ENCODE peak calls at places on chromosomes 12 and 14, in five cellular contexts. T is right atrium auricular region, C is mammary epithelial cell, J is PC-9, L is neural progenitor cell. H is an unnamed sample.
A peak's percentile ranks its signal among the peaks of the same experiment; 100 is the strongest.

GRCh38 chr12:92747151-92747550 is 44.4 kb downstream of the PLEKHG7 start:
- DNase-seq in T (no peak), C (no peak), J (no peak), L (no peak), H (no peak)

GRCh38 chr12:97148941-97149559 is 242.0 kb downstream of the NEDD1 start:
- DNase-seq in T (no peak), C (peak; percentile 26), J (no peak), L (peak; percentile 86), H (no peak)

GRCh38 chr14:94768521-94769412 is 1.1 kb downstream of the GSC start:
- DNase-seq in T (no peak), C (no peak), J (no peak), L (peak; percentile 69), H (no peak)

GRCh38 chr12:63918788-63919300 is 74.3 kb downstream of the SRGAP1 start:
- DNase-seq in T (no peak), C (peak; percentile 74), J (peak; percentile 98), L (no peak), H (peak; percentile 93)

GRCh38 chr12:56120158-56120846 is 2.2 kb downstream of the ZC3H10 start:
- DNase-seq in T (no peak), C (peak; percentile 69), J (no peak), L (no peak), H (no peak)

GRCh38 chr12:43285248-43285647 is 266.8 kb downstream of the ADAMTS20 start:
- DNase-seq in T (no peak), C (peak; percentile 95), J (peak; percentile 42), L (no peak), H (peak; percentile 93)

GRCh38 chr14:69038449-69039286 is 59.6 kb upstream of the ACTN1 start:
- DNase-seq in T (no peak), C (no peak), J (no peak), L (peak; percentile 56), H (no peak)

GRCh38 chr12:69240625-69240984 is 1.2 kb downstream of the CPSF6 start:
- DNase-seq in T (no peak), C (peak; percentile 19), J (no peak), L (peak; percentile 7), H (no peak)

GRCh38 chr12:121227294-121227693 is 17.4 kb downstream of the P2RX4 start:
- DNase-seq in T (no peak), C (peak; percentile 37), J (peak; percentile 97), L (no peak), H (no peak)

GRCh38 chr12:51185171-51185717 is 12.3 kb upstream of the TFCP2 start:
- DNase-seq in T (no peak), C (no peak), J (no peak), L (no peak), H (no peak)

GRCh38 chr12:123319826-123320225 is 44.8 kb downstream of the SBNO1 start:
- DNase-seq in T (no peak), C (no peak), J (no peak), L (no peak), H (no peak)

GRCh38 chr12:57099766-57100165 is 10.9 kb downstream of the NAB2 start:
- DNase-seq in T (no peak), C (no peak), J (no peak), L (no peak), H (no peak)

GRCh38 chr14:61051046-61051445 is 70.0 kb downstream of the SLC38A6 start:
- DNase-seq in T (peak; percentile 68), C (no peak), J (no peak), L (peak; percentile 11), H (no peak)

GRCh38 chr12:89685363-89685972 is 23.2 kb downstream of the ATP2B1 start:
- DNase-seq in T (no peak), C (no peak), J (no peak), L (no peak), H (no peak)

GRCh38 chr14:55438066-55438683 is 2.2 kb downstream of the TBPL2 start:
- DNase-seq in T (no peak), C (peak; percentile 42), J (peak; percentile 66), L (peak; percentile 74), H (peak; percentile 27)

GRCh38 chr14:55436530-55436929 is 3.9 kb downstream of the TBPL2 start:
- DNase-seq in T (no peak), C (no peak), J (no peak), L (no peak), H (no peak)

GRCh38 chr14:55434805-55435174 is 5.6 kb downstream of the TBPL2 start:
- DNase-seq in T (no peak), C (no peak), J (peak; percentile 47), L (no peak), H (no peak)

GRCh38 chr14:55441286-55441685 is 870 bp upstream of the TBPL2 start:
- DNase-seq in T (no peak), C (no peak), J (no peak), L (no peak), H (no peak)

DNA sequence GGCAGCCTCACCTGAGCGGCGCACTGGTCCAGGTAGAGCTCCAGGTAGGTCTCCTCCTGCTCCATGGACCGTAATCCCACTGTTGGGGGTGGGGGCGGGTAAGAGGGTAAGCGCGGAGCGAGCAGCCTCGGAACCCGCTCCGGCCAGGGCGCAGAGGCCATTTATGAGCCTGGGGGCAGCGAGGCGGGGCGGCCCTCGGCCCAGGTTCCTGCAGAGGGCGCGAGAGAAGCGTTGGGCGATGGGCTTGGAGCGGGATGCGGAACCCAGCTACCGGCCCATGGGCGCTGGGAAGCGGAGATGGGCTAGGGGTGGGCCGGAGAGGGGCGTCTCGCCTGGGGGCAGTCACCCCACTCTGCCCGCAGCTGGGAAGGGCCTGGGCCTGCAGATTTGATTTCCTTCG is at the start of gene TBPL2:
- DNase-seq in T (no peak), C (no peak), J (no peak), L (peak; percentile 67), H (no peak)
- TF ChIP-seq CTCF in T (peak; percentile 25), C (no peak), J (no peak), L (peak; percentile 53), H (peak; percentile 20)

GRCh38 chr12:65740873-65741600 is 83.2 kb upstream of the HMGA2 start:
- DNase-seq in T (no peak), C (peak; percentile 73), J (no peak), L (peak; percentile 92), H (no peak)
- H3K4me3 ChIP-seq in T (peak overlapping the region; percentile 61), C (peak overlapping the region; percentile 54), J (no peak overlapping the region), L (peak overlapping the region; percentile 64), H (peak overlapping the region; percentile 86)

GRCh38 chr14:56357478-56357877 is 222.1 kb upstream of the TMEM260 start:
- DNase-seq in T (no peak), C (no peak), J (no peak), L (no peak), H (no peak)

GRCh38 chr14:56358265-56358664 is 221.3 kb upstream of the TMEM260 start:
- DNase-seq in T (no peak), C (no peak), J (no peak), L (no peak), H (no peak)

DNA sequence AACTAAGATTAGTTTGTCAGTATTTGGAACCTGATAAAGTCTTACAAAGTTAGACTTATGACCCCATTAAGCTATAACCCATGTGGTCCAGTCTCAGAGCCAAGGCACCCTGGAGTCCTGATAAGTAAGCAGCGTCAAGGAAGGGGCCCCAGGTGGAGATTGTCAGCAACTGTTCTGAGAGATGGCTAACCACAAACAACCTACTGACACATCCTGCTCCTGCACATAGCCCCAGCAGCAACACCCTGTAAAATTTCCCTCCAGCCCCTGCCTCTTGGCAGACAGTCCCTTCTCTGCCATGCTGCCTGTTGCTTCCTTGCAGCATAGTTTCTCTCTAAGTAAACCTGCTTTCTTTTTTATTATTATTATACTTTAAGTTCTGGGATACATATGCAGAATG is 220.4 kb upstream of the TMEM260 start:
- DNase-seq in T (no peak), C (no peak), J (no peak), L (no peak), H (no peak)
- H3K27ac ChIP-seq in T (no peak overlapping the region), C (no peak overlapping the region), J (no peak overlapping the region), L (no peak overlapping the region), H (no peak overlapping the region)

GRCh38 chr12:117114784-117115183 is 15.6 kb upstream of the TESC start:
- DNase-seq in T (no peak), C (no peak), J (no peak), L (no peak), H (no peak)
- TF ChIP-seq CTCF in T (no peak), C (no peak), J (no peak), L (no peak), H (no peak)

DNA sequence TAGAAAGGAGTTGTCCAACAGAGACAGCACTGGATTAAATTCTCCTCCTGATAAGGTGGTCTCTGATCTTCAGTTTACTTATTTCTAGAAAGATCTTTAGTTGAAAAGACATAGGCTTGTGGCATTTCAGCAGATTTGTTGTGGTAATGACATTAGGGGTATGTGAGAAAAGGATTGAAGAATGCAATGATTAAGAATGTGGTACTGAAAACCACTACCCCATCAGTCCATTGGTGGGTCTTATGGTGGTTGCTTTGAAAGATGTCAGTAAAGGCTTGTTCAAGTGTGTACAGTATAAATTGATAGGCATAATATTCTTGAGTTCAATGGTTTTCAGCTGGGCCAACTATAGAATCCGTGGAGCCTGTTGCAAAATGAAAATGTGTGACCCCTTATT is 10.8 kb downstream of the PPFIBP1 start:
- DNase-seq in T (no peak), C (no peak), J (no peak), L (no peak), H (no peak)
- H3K4me3 ChIP-seq in T (no peak overlapping the region), C (no peak overlapping the region), J (no peak overlapping the region), L (no peak overlapping the region), H (no peak overlapping the region)

DNA sequence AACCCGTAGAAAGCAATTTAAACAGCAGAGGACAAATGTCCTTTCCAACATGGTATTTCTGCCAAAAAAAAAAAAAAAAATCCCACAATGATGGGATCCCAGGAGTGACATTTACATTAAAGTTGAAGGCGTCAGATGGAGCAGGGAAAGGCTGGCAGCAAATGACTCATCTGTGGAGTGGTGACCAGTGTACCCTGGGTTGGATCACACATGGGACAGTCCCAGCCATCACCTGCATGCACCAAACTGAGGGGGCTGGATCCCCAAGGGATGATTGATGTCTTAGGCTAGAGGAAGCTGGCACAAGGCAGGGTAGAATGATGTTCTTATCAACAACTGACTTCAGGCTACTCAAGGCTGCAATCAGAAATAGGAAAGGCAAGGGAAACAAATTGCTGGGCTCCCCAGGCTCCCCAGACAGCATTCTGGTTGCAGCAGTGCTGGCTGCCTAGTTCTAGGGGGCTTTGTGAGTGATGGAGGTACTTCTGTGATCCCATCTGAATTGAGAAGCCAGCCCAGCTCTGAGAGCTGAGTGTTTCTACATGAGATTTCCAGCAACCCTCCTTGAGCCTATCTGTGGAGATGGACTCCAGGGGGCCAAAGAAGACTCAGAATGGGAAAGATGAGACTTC is 117.9 kb downstream of the DPF3 start:
- DNase-seq in T (peak; percentile 47), C (no peak), J (no peak), L (no peak), H (no peak)
- H3K27ac ChIP-seq in T (peak overlapping the region; percentile 42), C (no peak overlapping the region), J (no peak overlapping the region), L (no peak overlapping the region), H (peak overlapping the region; percentile 25)

DNA sequence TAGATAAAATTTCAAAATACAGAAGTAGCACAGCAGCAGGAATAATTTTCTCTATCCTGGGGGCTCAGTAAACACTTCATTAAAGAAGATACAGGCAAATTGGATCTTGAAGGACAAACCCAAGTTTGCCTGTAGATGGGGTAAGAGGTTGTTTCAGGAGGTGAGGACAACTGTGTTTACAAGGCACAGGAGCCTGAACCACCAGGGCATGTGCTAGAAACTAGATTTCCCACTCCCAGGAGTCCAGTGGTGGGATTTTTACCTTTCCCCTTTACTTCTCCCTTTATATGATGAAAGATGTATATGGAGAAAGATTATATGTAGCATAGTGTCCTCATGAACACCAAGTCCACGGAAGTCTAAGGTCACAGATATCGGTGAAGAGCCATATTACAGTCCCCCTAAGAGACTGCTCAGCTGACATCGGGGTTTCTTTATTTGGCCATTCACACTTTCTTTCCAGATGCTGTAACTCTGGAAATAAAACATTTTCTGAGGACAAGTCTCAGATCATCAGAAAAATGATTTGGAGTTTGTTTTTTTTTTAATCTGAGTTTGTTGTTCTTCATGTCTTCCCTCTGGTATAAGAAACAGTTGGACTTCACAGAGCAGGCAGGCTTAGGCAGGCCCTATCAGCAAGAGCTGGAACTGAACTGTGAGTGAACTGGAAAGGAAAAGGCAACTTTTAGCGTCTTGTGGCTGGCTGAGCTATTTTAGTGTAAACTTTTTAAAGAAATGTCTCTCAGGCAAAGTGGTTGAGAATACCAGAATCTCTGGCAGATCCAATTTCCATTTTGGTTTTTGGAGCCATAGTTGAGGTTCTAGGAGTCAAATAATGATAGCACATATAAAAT is 8.0 kb upstream of the EVL start:
- DNase-seq in T (no peak), C (peak; percentile 29), J (no peak), L (no peak), H (no peak)
- TF ChIP-seq CTCF in T (peak; percentile 53), C (peak; percentile 46), J (peak; percentile 30), L (peak; percentile 28), H (peak; percentile 31)